ENCODE peak calls at places on chromosomes 12 and 14, in four cellular contexts. One of them, this sample, is unnamed.

GRCh38 chr14:24944800-24945199 is 105.1 kb downstream of the STXBP6 start:
- DNase-seq in stimulated activated CD8-positive, alpha-beta memory T cell treated with anti-CD3 and anti-CD28 coated beads, Interleukin-2, amount 100 ng/mL, for 1 hour: no peak
- DNase-seq in SK-N-DZ: no peak
- DNase-seq in right lobe of liver: no peak
- DNase-seq in this sample: no peak

GRCh38 chr12:88570103-88570502 is 10.2 kb downstream of the KITLG start:
- DNase-seq in right lobe of liver: no peak
- DNase-seq in SK-N-DZ: no peak
- DNase-seq in stimulated activated CD8-positive, alpha-beta memory T cell treated with anti-CD3 and anti-CD28 coated beads, Interleukin-2, amount 100 ng/mL, for 1 hour: no peak
- DNase-seq in this sample: no peak

GRCh38 chr12:121804417-121805111 is 755 bp downstream of the SETD1B start:
- DNase-seq in stimulated activated CD8-positive, alpha-beta memory T cell treated with anti-CD3 and anti-CD28 coated beads, Interleukin-2, amount 100 ng/mL, for 1 hour: no peak
- DNase-seq in right lobe of liver: peak
- DNase-seq in SK-N-DZ: no peak
- DNase-seq in this sample: peak

GRCh38 chr14:101775756-101776292 is 14.3 kb downstream of the PPP2R5C start:
- DNase-seq in SK-N-DZ: no peak
- DNase-seq in stimulated activated CD8-positive, alpha-beta memory T cell treated with anti-CD3 and anti-CD28 coated beads, Interleukin-2, amount 100 ng/mL, for 1 hour: no peak
- DNase-seq in right lobe of liver: no peak
- DNase-seq in this sample: no peak

GRCh38 chr12:11967356-11968040 is 103.2 kb upstream of the BCL2L14 start:
- DNase-seq in right lobe of liver: no peak
- DNase-seq in SK-N-DZ: no peak
- DNase-seq in stimulated activated CD8-positive, alpha-beta memory T cell treated with anti-CD3 and anti-CD28 coated beads, Interleukin-2, amount 100 ng/mL, for 1 hour: no peak
- DNase-seq in this sample: no peak

GRCh38 chr12:47458273-47458672 is 247.6 kb downstream of the RPAP3 start:
- DNase-seq in stimulated activated CD8-positive, alpha-beta memory T cell treated with anti-CD3 and anti-CD28 coated beads, Interleukin-2, amount 100 ng/mL, for 1 hour: no peak
- DNase-seq in right lobe of liver: no peak
- DNase-seq in SK-N-DZ: no peak
- DNase-seq in this sample: no peak

GRCh38 chr14:32821989-32822653 is 116.6 kb upstream of the NPAS3 start:
- DNase-seq in SK-N-DZ: no peak
- DNase-seq in right lobe of liver: no peak
- DNase-seq in stimulated activated CD8-positive, alpha-beta memory T cell treated with anti-CD3 and anti-CD28 coated beads, Interleukin-2, amount 100 ng/mL, for 1 hour: no peak
- DNase-seq in this sample: no peak

GRCh38 chr12:19946549-19946948 is 421.8 kb upstream of the PDE3A start:
- DNase-seq in right lobe of liver: no peak
- DNase-seq in SK-N-DZ: peak
- DNase-seq in stimulated activated CD8-positive, alpha-beta memory T cell treated with anti-CD3 and anti-CD28 coated beads, Interleukin-2, amount 100 ng/mL, for 1 hour: no peak
- DNase-seq in this sample: no peak

GRCh38 chr12:69341328-69341727 is 6.9 kb upstream of the LYZ start:
- DNase-seq in SK-N-DZ: no peak
- DNase-seq in stimulated activated CD8-positive, alpha-beta memory T cell treated with anti-CD3 and anti-CD28 coated beads, Interleukin-2, amount 100 ng/mL, for 1 hour: no peak
- DNase-seq in right lobe of liver: no peak
- DNase-seq in this sample: no peak

GRCh38 chr12:132619301-132620112 is 931 bp downstream of the P2RX2 start:
- DNase-seq in stimulated activated CD8-positive, alpha-beta memory T cell treated with anti-CD3 and anti-CD28 coated beads, Interleukin-2, amount 100 ng/mL, for 1 hour: no peak
- DNase-seq in SK-N-DZ: no peak
- DNase-seq in right lobe of liver: no peak
- DNase-seq in this sample: no peak

GRCh38 chr14:92890830-92891598 is 31.9 kb upstream of the CHGA start:
- DNase-seq in right lobe of liver: no peak
- DNase-seq in SK-N-DZ: no peak
- DNase-seq in stimulated activated CD8-positive, alpha-beta memory T cell treated with anti-CD3 and anti-CD28 coated beads, Interleukin-2, amount 100 ng/mL, for 1 hour: no peak
- DNase-seq in this sample: no peak

GRCh38 chr14:50667491-50668007 is 557 bp downstream of the SAV1 start:
- DNase-seq in right lobe of liver: no peak
- DNase-seq in stimulated activated CD8-positive, alpha-beta memory T cell treated with anti-CD3 and anti-CD28 coated beads, Interleukin-2, amount 100 ng/mL, for 1 hour: no peak
- DNase-seq in SK-N-DZ: peak
- DNase-seq in this sample: no peak

GRCh38 chr12:1760566-1761382 is 59.6 kb upstream of the LRTM2 start:
- DNase-seq in stimulated activated CD8-positive, alpha-beta memory T cell treated with anti-CD3 and anti-CD28 coated beads, Interleukin-2, amount 100 ng/mL, for 1 hour: no peak
- DNase-seq in right lobe of liver: no peak
- DNase-seq in SK-N-DZ: no peak
- DNase-seq in this sample: no peak

GRCh38 chr12:130178291-130178690 is 16.0 kb downstream of the FZD10 start:
- DNase-seq in stimulated activated CD8-positive, alpha-beta memory T cell treated with anti-CD3 and anti-CD28 coated beads, Interleukin-2, amount 100 ng/mL, for 1 hour: no peak
- DNase-seq in right lobe of liver: no peak
- DNase-seq in SK-N-DZ: no peak
- DNase-seq in this sample: no peak

GRCh38 chr12:13537623-13538022 is 341.1 kb downstream of the EMP1 start:
- DNase-seq in right lobe of liver: no peak
- DNase-seq in SK-N-DZ: no peak
- DNase-seq in stimulated activated CD8-positive, alpha-beta memory T cell treated with anti-CD3 and anti-CD28 coated beads, Interleukin-2, amount 100 ng/mL, for 1 hour: no peak
- DNase-seq in this sample: no peak

GRCh38 chr14:101873401-101873800 is 91.0 kb upstream of the DYNC1H1 start:
- DNase-seq in stimulated activated CD8-positive, alpha-beta memory T cell treated with anti-CD3 and anti-CD28 coated beads, Interleukin-2, amount 100 ng/mL, for 1 hour: no peak
- DNase-seq in SK-N-DZ: no peak
- DNase-seq in right lobe of liver: no peak
- DNase-seq in this sample: no peak

GRCh38 chr12:122403115-122403770 is 19.2 kb downstream of the CLIP1 start:
- DNase-seq in stimulated activated CD8-positive, alpha-beta memory T cell treated with anti-CD3 and anti-CD28 coated beads, Interleukin-2, amount 100 ng/mL, for 1 hour: no peak
- DNase-seq in right lobe of liver: no peak
- DNase-seq in SK-N-DZ: no peak
- DNase-seq in this sample: no peak

GRCh38 chr12:69719336-69720316 is 19.0 kb upstream of the RAB3IP start:
- DNase-seq in right lobe of liver: no peak
- DNase-seq in stimulated activated CD8-positive, alpha-beta memory T cell treated with anti-CD3 and anti-CD28 coated beads, Interleukin-2, amount 100 ng/mL, for 1 hour: no peak
- DNase-seq in SK-N-DZ: no peak
- DNase-seq in this sample: no peak

GRCh38 chr14:103597623-103598372 is 31.2 kb upstream of the KLC1 start:
- DNase-seq in right lobe of liver: no peak
- DNase-seq in SK-N-DZ: no peak
- DNase-seq in stimulated activated CD8-positive, alpha-beta memory T cell treated with anti-CD3 and anti-CD28 coated beads, Interleukin-2, amount 100 ng/mL, for 1 hour: no peak
- DNase-seq in this sample: no peak

GRCh38 chr12:49627752-49628360 is 4.5 kb downstream of the PRPF40B start:
- DNase-seq in stimulated activated CD8-positive, alpha-beta memory T cell treated with anti-CD3 and anti-CD28 coated beads, Interleukin-2, amount 100 ng/mL, for 1 hour: no peak
- DNase-seq in right lobe of liver: no peak
- DNase-seq in SK-N-DZ: no peak
- DNase-seq in this sample: no peak

GRCh38 chr14:54673193-54674121 is 106.5 kb downstream of the SAMD4A start:
- DNase-seq in right lobe of liver: no peak
- DNase-seq in SK-N-DZ: no peak
- DNase-seq in stimulated activated CD8-positive, alpha-beta memory T cell treated with anti-CD3 and anti-CD28 coated beads, Interleukin-2, amount 100 ng/mL, for 1 hour: no peak
- DNase-seq in this sample: no peak

GRCh38 chr14:92589213-92589852 is 75.8 kb downstream of the RIN3 start:
- DNase-seq in SK-N-DZ: no peak
- DNase-seq in stimulated activated CD8-positive, alpha-beta memory T cell treated with anti-CD3 and anti-CD28 coated beads, Interleukin-2, amount 100 ng/mL, for 1 hour: no peak
- DNase-seq in right lobe of liver: no peak
- DNase-seq in this sample: no peak